ENCODE peak calls at places on chromosomes 2 and 18, in six cellular contexts. A is A549, Q is K562, M is WTC11, F is HepG2, G is H1. D is an unnamed sample.

GRCh38 chr2:73103018-73103542 is 9.7 kb downstream of the RAB11FIP5 start:
- DNase-seq in F (no peak), A (no peak), M (no peak), Q (no peak), G (no peak), D (peak)

GRCh38 chr18:68841301-68841700 is 43.4 kb downstream of the CCDC102B start:
- DNase-seq in A (no peak), Q (no peak), M (no peak), G (no peak), F (no peak), D (no peak)

GRCh38 chr2:229445501-229446294 is 174.6 kb upstream of the PID1 start:
- DNase-seq in F (no peak), G (no peak), Q (no peak), M (no peak), A (peak), D (no peak)

GRCh38 chr2:128528133-128528532 is 209.5 kb upstream of the HS6ST1 start:
- DNase-seq in F (no peak), Q (no peak), M (no peak), G (no peak), A (no peak), D (no peak)

GRCh38 chr2:175605989-175606841 is 395.9 kb downstream of the LNPK start:
- DNase-seq in M (no peak), G (no peak), Q (no peak), F (peak), A (no peak), D (no peak)

GRCh38 chr2:163266772-163267171 is 428.2 kb upstream of the KCNH7 start:
- DNase-seq in A (peak), G (no peak), M (no peak), F (no peak), Q (no peak), D (no peak)

GRCh38 chr2:61426267-61426897 is 44.5 kb downstream of the USP34 start:
- DNase-seq in F (peak), M (peak), A (peak), G (peak), Q (peak), D (peak)

GRCh38 chr2:177611310-177611886 is 218.8 kb downstream of the AGPS start:
- DNase-seq in G (no peak), A (no peak), M (no peak), Q (no peak), F (no peak), D (no peak)

GRCh38 chr2:128287780-128288735 is 30.6 kb downstream of the HS6ST1 start:
- DNase-seq in G (no peak), M (no peak), F (no peak), A (no peak), Q (no peak), D (no peak)

GRCh38 chr2:8412082-8412481 is 269.8 kb upstream of the ID2 start:
- DNase-seq in Q (no peak), M (no peak), G (no peak), A (peak), F (peak), D (no peak)

GRCh38 chr2:240390091-240391073 is 45.1 kb upstream of the GPC1 start:
- DNase-seq in F (no peak), Q (no peak), M (peak), G (no peak), A (no peak), D (no peak)

GRCh38 chr2:216698895-216699294 is 3.5 kb upstream of the IGFBP5 start:
- DNase-seq in F (peak), A (peak), M (no peak), G (no peak), Q (peak), D (peak)

GRCh38 chr2:20661028-20661980 is 5.6 kb upstream of the GDF7 start:
- DNase-seq in G (peak), Q (peak), F (peak), A (peak), M (peak), D (peak)

GRCh38 chr2:109511168-109511567 is 102.6 kb downstream of the SEPTIN10 start:
- DNase-seq in G (no peak), M (no peak), F (no peak), A (no peak), Q (no peak), D (no peak)

GRCh38 chr2:12544221-12544558 is 172.5 kb upstream of the TRIB2 start:
- DNase-seq in G (no peak), F (no peak), Q (no peak), M (no peak), A (no peak), D (no peak)

GRCh38 chr18:46337206-46337710 is 233.1 kb downstream of the HAUS1 start:
- DNase-seq in Q (no peak), G (no peak), M (no peak), F (no peak), A (no peak), D (no peak)

GRCh38 chr2:84459944-84460429 is 907 bp upstream of the SUCLG1 start:
- DNase-seq in M (no peak), A (no peak), F (no peak), Q (no peak), G (no peak), D (no peak)

GRCh38 chr2:88500691-88501090 is 48.2 kb upstream of the FOXI3 start:
- DNase-seq in A (peak), F (no peak), G (no peak), Q (no peak), M (no peak), D (no peak)

GRCh38 chr2:60794271-60794863 is 38.3 kb downstream of the PAPOLG start:
- DNase-seq in M (no peak), Q (peak), A (peak), G (no peak), F (peak), D (peak)

GRCh38 chr2:237774811-237775553 is 23.6 kb upstream of the RBM44 start:
- DNase-seq in G (peak), M (peak), F (peak), Q (peak), A (peak), D (peak)

GRCh38 chr2:186697536-186697935 is 3.7 kb downstream of the FAM171B start:
- DNase-seq in A (no peak), G (no peak), M (no peak), Q (no peak), F (no peak), D (peak)

GRCh38 chr2:104584393-104584792 is 269.5 kb upstream of the POU3F3 start:
- DNase-seq in G (no peak), F (no peak), M (peak), Q (no peak), A (no peak), D (no peak)

GRCh38 chr2:95390881-95391321 is 11.6 kb upstream of the FAHD2A start:
- DNase-seq in G (no peak), A (no peak), F (no peak), Q (no peak), M (no peak), D (no peak)

GRCh38 chr2:66570471-66570870 is 135.5 kb downstream of the MEIS1 start:
- DNase-seq in F (no peak), M (no peak), G (no peak), A (no peak), Q (no peak), D (no peak)

GRCh38 chr2:98013407-98014042 is 17.8 kb upstream of the TMEM131 start:
- DNase-seq in A (no peak), Q (no peak), M (no peak), F (peak), G (no peak), D (no peak)

GRCh38 chr2:169315357-169315756 is 47.0 kb downstream of the LRP2 start:
- DNase-seq in G (no peak), F (no peak), A (no peak), Q (no peak), M (no peak), D (no peak)

GRCh38 chr2:85273732-85274731 is 53.8 kb downstream of the TGOLN2 start:
- DNase-seq in M (no peak), F (peak), A (peak), Q (no peak), G (no peak), D (peak)

GRCh38 chr2:10120938-10121574 is 1.5 kb upstream of the RRM2 start:
- DNase-seq in M (no peak), F (peak), A (peak), Q (no peak), G (no peak), D (no peak)

GRCh38 chr18:40066368-40066767 is 1888.7 kb upstream of the PIK3C3 start:
- DNase-seq in Q (no peak), M (no peak), G (no peak), F (no peak), A (no peak), D (no peak)

GRCh38 chr18:45689386-45689785 is 34.6 kb upstream of the SLC14A1 start:
- DNase-seq in F (no peak), A (no peak), Q (no peak), M (no peak), G (no peak), D (no peak)

GRCh38 chr18:74496508-74497307 is 545 bp downstream of the CNDP2 start:
- DNase-seq in G (no peak), Q (no peak), M (peak), F (peak), A (peak), D (no peak)

GRCh38 chr2:30915485-30915884 is 108.2 kb upstream of the CAPN13 start:
- DNase-seq in F (peak), G (peak), M (peak), A (peak), Q (peak), D (no peak)

GRCh38 chr2:32922466-32922865 is 24.3 kb upstream of the LTBP1 start:
- DNase-seq in G (no peak), A (no peak), Q (no peak), M (no peak), F (no peak), D (no peak)

GRCh38 chr2:9276074-9276473 is 69.5 kb downstream of the ASAP2 start:
- DNase-seq in M (no peak), A (no peak), Q (no peak), G (no peak), F (no peak), D (no peak)

GRCh38 chr2:203898697-203899096 is 31.1 kb downstream of the CTLA4 start:
- DNase-seq in Q (no peak), F (no peak), M (no peak), A (no peak), G (no peak), D (no peak)

GRCh38 chr2:154264024-154264423 is 392.3 kb downstream of the GALNT13 start:
- DNase-seq in F (no peak), A (peak), G (no peak), Q (no peak), M (no peak), D (no peak)

GRCh38 chr2:63555931-63556330 is 32.3 kb downstream of the WDPCP start:
- DNase-seq in G (no peak), A (no peak), Q (no peak), F (no peak), M (no peak), D (no peak)
- TF ChIP-seq JUN in G (no peak), A (no peak), Q (no peak), F (no peak), M (no peak), D (no peak)

GRCh38 chr18:7632152-7633098 is 65.3 kb downstream of the PTPRM start:
- DNase-seq in F (no peak), A (no peak), M (no peak), G (no peak), Q (no peak), D (no peak)

GRCh38 chr18:7635948-7636347 is 68.8 kb downstream of the PTPRM start:
- DNase-seq in M (no peak), Q (no peak), A (no peak), F (peak), G (no peak), D (no peak)

GRCh38 chr18:7629416-7629815 is 62.3 kb downstream of the PTPRM start:
- DNase-seq in A (no peak), Q (no peak), F (no peak), M (no peak), G (no peak), D (no peak)

GRCh38 chr18:7630731-7631442 is 63.8 kb downstream of the PTPRM start:
- DNase-seq in M (no peak), F (no peak), A (no peak), G (no peak), Q (no peak), D (no peak)

DNA sequence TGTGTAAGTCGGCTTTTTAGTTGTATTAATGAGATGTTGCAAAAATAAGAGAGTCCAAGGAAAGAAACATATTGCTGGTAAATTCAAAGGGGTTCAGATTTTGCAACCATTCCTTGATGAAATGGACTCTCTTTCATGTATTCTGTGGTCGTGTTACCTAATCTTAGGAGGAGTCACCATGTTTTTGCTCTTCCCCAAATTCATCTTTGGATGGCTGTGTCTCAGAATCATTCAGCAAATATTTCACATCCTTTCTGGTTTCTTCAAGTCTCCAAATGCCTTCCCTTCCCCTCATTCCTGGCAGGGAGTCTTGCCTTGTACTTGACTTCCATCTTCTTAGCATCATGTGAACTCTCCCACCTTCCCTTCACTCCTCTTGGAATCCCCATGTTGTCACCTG is 66.1 kb downstream of the PTPRM start:
- DNase-seq in G (no peak), A (no peak), Q (no peak), F (no peak), M (no peak), D (no peak)
- TF ChIP-seq JUN in G (no peak), A (no peak), Q (no peak), F (no peak), M (no peak), D (no peak)

GRCh38 chr2:27308359-27308875 is at the start of gene UCN:
- DNase-seq in M (peak), A (no peak), Q (peak), G (no peak), F (no peak), D (peak)

GRCh38 chr2:27309651-27310050 is 1.4 kb upstream of the UCN start:
- DNase-seq in Q (no peak), A (no peak), M (no peak), F (no peak), G (no peak), D (no peak)

GRCh38 chr2:27306657-27307544 is 1.3 kb downstream of the UCN start:
- DNase-seq in G (no peak), Q (no peak), A (no peak), M (peak), F (no peak), D (no peak)

GRCh38 chr2:27306136-27306535 is 2.1 kb downstream of the UCN start:
- DNase-seq in M (no peak), F (no peak), A (no peak), Q (no peak), G (no peak), D (no peak)

GRCh38 chr2:27307545-27308358 is 493 bp downstream of the UCN start:
- DNase-seq in G (no peak), Q (no peak), A (no peak), F (no peak), M (peak), D (no peak)
- TF ChIP-seq JUN in G (no peak), Q (no peak), A (no peak), F (no peak), M (no peak), D (no peak)

GRCh38 chr2:224925066-224925821 is 117.0 kb downstream of the DOCK10 start:
- DNase-seq in G (no peak), Q (no peak), F (no peak), M (no peak), A (no peak), D (no peak)

GRCh38 chr2:224927671-224928173 is 114.5 kb downstream of the DOCK10 start:
- DNase-seq in G (no peak), F (no peak), M (no peak), Q (no peak), A (peak), D (peak)

GRCh38 chr2:224927011-224927410 is 115.3 kb downstream of the DOCK10 start:
- DNase-seq in A (no peak), F (no peak), G (no peak), M (no peak), Q (no peak), D (no peak)

GRCh38 chr2:224922142-224922727 is 120.0 kb downstream of the DOCK10 start:
- DNase-seq in G (no peak), Q (no peak), A (no peak), F (no peak), M (no peak), D (no peak)

DNA sequence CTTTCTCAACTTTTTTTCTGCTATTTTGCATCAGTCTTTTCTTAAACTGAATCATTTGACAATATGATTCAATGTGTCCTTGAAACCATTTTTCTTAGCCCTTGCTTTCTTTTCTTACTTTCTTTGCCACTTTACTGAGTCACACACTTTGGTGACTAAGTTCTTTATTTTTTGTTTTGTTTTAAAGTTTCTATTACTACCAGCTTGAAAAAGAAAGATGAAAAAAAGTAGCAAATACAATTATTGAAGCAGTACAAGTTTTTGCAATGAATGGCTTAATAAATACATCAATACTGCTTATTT is 116.5 kb downstream of the DOCK10 start:
- DNase-seq in Q (no peak), F (no peak), A (no peak), G (no peak), M (no peak), D (no peak)
- TF ChIP-seq JUN in Q (no peak), F (no peak), A (no peak), G (no peak), M (no peak), D (no peak)

D was measured in endothelial cell of umbilical vein.